ENCODE peak calls at places on chromosomes 13 and 19, in four cellular contexts. O, K, A and C are unnamed samples.

GRCh38 chr19:38735257-38735686 is 9.0 kb downstream of the CAPN12 start:
- DNase-seq in K (no peak), A (no peak), O (peak; percentile 82), C (peak; percentile 39)

GRCh38 chr19:23998568-23998967 is 83.9 kb downstream of the ZNF726 start:
- DNase-seq in O (no peak), K (no peak), A (no peak), C (no peak)

GRCh38 chr19:3243851-3244700 is 19.6 kb downstream of the CELF5 start:
- DNase-seq in A (peak; percentile 70), O (peak; percentile 68), K (peak; percentile 68), C (peak; percentile 77)

GRCh38 chr13:114339779-114340534 is 25.7 kb downstream of the CHAMP1 start:
- DNase-seq in A (no peak), K (peak; percentile 47), O (no peak), C (peak; percentile 50)

GRCh38 chr13:104737713-104738112 is 1671.5 kb upstream of the SLC10A2 start:
- DNase-seq in K (peak; percentile 50), O (no peak), A (no peak), C (no peak)

GRCh38 chr13:113992276-113993005 is 18.6 kb upstream of the C13orf46 start:
- DNase-seq in A (no peak), K (no peak), O (no peak), C (no peak)

GRCh38 chr19:14603990-14604387 is 21.1 kb downstream of the CLEC17A start:
- DNase-seq in K (no peak), A (no peak), O (no peak), C (no peak)

GRCh38 chr19:30154410-30154809 is 212.4 kb downstream of the URI1 start:
- DNase-seq in K (no peak), O (no peak), A (no peak), C (no peak)

GRCh38 chr13:74061939-74062595 is 72.1 kb downstream of the KLF12 start:
- DNase-seq in K (peak; percentile 77), O (no peak), A (no peak), C (no peak)

GRCh38 chr19:36245210-36246005 is 30.5 kb downstream of the ZNF146 start:
- DNase-seq in A (peak; percentile 54), K (no peak), O (peak; percentile 93), C (no peak)

DNA sequence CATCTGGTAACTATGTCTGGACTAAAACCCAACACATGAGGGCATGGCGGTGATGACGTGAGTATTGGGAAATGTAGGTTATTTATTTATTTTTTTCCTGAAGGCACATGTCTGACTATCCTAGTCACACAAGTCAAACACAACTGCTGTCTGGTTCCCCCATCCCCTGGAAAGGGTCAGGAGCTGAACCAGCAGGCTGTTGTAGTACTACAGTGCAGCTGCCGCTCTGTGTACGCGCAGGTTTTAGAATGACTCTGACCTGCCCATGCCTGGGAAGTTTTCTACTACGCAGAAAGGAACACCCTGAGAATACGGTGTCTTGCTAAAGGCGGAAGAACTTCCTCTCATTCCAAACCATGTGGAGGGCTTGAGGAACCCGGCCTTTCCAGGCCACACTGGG is 1.2 kb downstream of the SLC7A1 start:
- DNase-seq in A (peak; percentile 24), K (peak; percentile 92), O (peak; percentile 71), C (peak; percentile 98)
- H2BK120ac ChIP-seq in A (no peak overlapping the region), K (peak overlapping the region; percentile 29), O (no peak overlapping the region), C (peak overlapping the region; percentile 86)

GRCh38 chr13:28326081-28326480 is 168.8 kb downstream of the FLT1 start:
- DNase-seq in K (no peak), O (no peak), A (no peak), C (no peak)

GRCh38 chr13:28325022-28325421 is 169.9 kb downstream of the FLT1 start:
- DNase-seq in A (no peak), O (no peak), K (no peak), C (no peak)

GRCh38 chr13:28327761-28328607 is 166.9 kb downstream of the FLT1 start:
- DNase-seq in K (no peak), O (peak; percentile 19), A (no peak), C (peak; percentile 29)

GRCh38 chr13:28333204-28333900 is 161.6 kb downstream of the FLT1 start:
- DNase-seq in O (no peak), A (no peak), K (no peak), C (no peak)

GRCh38 chr13:28329395-28330158 is 165.4 kb downstream of the FLT1 start:
- DNase-seq in A (no peak), K (peak; percentile 91), O (no peak), C (peak; percentile 8)
- H3K27me3 ChIP-seq in A (peaks cover 18% of the 10 kb centered on the region), K (no peaks in the 10 kb centered on the region), O (no peaks in the 10 kb centered on the region), C (no peaks in the 10 kb centered on the region)

GRCh38 chr19:44756089-44756562 is 7.6 kb downstream of the BCL3 start:
- DNase-seq in K (no peak), A (no peak), O (no peak), C (no peak)

GRCh38 chr19:44758596-44758995 is 10.1 kb downstream of the BCL3 start:
- DNase-seq in K (peak; percentile 51), A (no peak), O (peak; percentile 78), C (peak; percentile 66)

GRCh38 chr19:44755219-44755618 is 6.7 kb downstream of the BCL3 start:
- DNase-seq in K (no peak), O (no peak), A (no peak), C (no peak)

GRCh38 chr19:44757735-44758505 is 9.4 kb downstream of the BCL3 start:
- DNase-seq in K (peak; percentile 88), O (peak; percentile 77), A (peak; percentile 71), C (peak; percentile 73)

DNA sequence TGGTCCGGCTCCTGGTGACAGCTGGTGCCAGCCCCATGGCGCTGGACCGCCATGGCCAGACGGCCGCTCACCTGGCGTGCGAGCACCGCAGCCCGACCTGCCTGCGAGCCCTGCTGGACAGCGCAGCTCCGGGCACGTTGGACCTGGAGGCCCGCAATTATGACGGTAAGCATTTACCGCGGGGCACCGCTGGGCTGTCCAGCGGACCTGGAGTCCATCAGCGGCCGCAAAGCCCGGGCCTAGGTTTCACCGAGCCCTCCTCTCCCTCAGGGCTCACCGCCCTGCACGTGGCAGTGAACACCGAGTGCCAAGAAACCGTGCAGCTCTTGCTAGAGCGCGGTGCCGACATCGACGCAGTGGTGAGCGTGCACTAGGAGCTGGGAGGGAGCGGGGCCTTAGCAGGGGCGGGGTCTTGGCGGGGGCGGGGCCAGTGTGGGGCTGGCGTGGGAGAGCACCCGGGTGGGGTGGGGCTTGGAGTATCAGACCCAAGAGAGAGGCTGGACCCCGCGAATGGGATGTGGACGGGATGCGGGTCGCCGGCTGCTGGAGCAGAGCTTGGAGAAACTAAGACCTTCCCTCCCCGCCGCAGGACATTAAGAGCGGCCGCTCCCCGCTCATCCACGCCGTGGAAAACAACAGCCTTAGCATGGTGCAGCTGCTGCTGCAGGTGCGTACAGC is 8.7 kb downstream of the BCL3 start:
- DNase-seq in O (no peak), K (peak; percentile 85), A (no peak), C (peak; percentile 77)
- H2BK120ac ChIP-seq in O (no peak overlapping the region), K (peak overlapping the region; percentile 44), A (no peak overlapping the region), C (no peak overlapping the region)

DNA sequence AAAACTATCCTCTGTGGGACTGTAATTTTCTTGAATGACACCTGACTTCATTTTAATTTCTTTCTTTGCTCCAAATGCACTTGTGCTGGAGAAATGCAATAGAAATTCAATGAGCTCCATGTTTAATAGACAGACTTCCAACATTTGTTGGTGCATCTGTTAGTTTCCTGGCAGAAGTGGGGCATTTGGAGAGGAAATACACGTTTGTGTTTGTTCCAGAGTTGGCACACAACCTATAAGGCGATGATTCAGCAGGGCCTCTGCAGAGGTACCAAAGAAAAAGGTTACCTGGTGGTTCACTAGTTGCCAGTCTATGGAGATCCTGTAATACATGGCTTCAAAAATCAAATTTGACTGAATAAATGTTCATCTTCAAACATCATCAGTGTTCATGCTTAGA is 21.7 kb upstream of the OBI1 start:
- DNase-seq in A (no peak), O (no peak), K (no peak), C (no peak)
- H3K27me3 ChIP-seq in A (no peaks in the 10 kb centered on the region), O (no peaks in the 10 kb centered on the region), K (no peaks in the 10 kb centered on the region), C (no peaks in the 10 kb centered on the region)

DNA sequence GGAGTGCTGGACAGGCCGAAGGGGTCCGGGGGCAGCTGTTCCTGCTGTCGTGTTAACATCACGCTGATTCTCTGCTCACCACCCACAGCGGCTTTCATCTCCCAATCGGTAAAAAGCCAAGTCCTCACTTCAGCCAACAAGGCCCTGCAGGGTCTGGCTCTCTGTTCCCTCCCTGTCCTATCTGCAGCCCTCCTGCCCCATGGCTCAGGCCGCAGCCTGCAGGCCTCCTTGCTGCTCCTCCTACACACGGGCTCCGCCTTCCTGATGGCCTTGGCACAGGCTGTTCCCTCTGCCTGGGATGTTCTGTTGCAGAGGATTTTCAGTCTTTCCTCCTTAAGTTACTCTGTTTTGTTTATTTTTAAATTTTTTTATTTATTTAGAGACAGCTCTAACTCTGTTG is 22.2 kb downstream of the FUZ start:
- DNase-seq in A (no peak), O (no peak), K (no peak), C (no peak)
- H2BK120ac ChIP-seq in A (no peak overlapping the region), O (no peak overlapping the region), K (no peak overlapping the region), C (no peak overlapping the region)

DNA sequence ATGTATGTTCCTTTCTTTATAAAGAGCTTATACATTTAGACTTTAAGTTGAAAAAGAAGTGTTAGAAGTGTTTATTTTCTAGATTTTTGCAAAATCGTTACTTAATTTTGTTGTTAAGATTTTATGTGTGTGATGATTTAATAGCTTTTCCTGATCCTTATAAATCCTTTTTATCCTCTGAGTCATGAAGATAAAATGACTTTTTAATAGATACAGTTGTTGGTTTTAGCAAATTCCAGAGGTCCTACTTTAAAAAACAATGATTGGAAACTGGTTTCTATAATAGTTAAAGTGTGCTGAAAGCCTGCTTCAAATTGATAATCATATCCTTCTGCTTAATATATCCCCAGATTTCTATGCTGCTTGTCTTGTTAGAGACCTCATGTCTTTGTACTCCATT is 39.0 kb downstream of the RNASEH2B start:
- DNase-seq in K (no peak), O (no peak), A (no peak), C (no peak)
- H3K27me3 ChIP-seq in K (no peaks in the 10 kb centered on the region), O (no peaks in the 10 kb centered on the region), A (no peaks in the 10 kb centered on the region), C (no peaks in the 10 kb centered on the region)

GRCh38 chr13:37059848-37060192 is 332 bp upstream of the SUPT20H start:
- DNase-seq in K (no peak), O (no peak), A (no peak), C (no peak)

GRCh38 chr13:37058801-37059135 is 720 bp downstream of the SUPT20H start:
- DNase-seq in K (no peak), A (no peak), O (no peak), C (no peak)

GRCh38 chr13:37059136-37059847 is at the start of gene SUPT20H:
- DNase-seq in K (peak; percentile 91), A (peak; percentile 84), O (peak; percentile 96), C (peak; percentile 92)
- H2BK120ac ChIP-seq in K (peak within 1 kb of the TSS; percentile 73), A (no peak within 1 kb of the TSS), O (no peak within 1 kb of the TSS), C (no peak within 1 kb of the TSS)

GRCh38 chr19:16496613-16496983 is 404 bp downstream of the C19orf44 start:
- DNase-seq in K (no peak), O (no peak), A (no peak), C (peak; percentile 77)
- H3K27me3 ChIP-seq in K (no peaks in the 10 kb centered on the region), O (no peaks in the 10 kb centered on the region), A (no peaks in the 10 kb centered on the region), C (no peaks in the 10 kb centered on the region)

DNA sequence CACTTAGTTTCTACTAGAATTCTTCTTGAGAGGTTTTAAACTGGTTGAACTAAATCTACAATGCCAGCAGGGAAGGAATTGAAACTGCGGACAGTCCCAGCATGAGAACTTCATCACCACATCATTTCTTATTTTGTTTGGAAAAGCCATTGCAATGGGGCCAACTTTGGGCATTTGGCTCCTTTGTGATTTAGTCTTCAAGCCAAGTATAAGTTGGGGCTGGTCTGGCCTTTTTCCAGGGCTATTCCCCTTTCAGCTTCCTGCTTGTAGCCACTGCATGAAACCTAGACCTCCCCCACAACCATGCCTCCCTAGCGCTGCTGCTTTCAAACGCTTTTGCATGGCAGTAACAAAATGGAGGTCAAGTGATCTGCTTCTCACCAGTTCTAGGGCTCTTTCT is 142.3 kb downstream of the RGCC start:
- DNase-seq in O (no peak), A (no peak), K (no peak), C (no peak)
- H2BK120ac ChIP-seq in O (no peak overlapping the region), A (no peak overlapping the region), K (no peak overlapping the region), C (no peak overlapping the region)

GRCh38 chr19:42473686-42474085 is 30.9 kb upstream of the CXCL17 start:
- DNase-seq in O (peak; percentile 81), A (no peak), K (no peak), C (no peak)
- H3K27me3 ChIP-seq in O (no peaks in the 10 kb centered on the region), A (no peaks in the 10 kb centered on the region), K (peaks cover 71% of the 10 kb centered on the region), C (no peaks in the 10 kb centered on the region)